ENCODE peak calls at places on chromosomes 1 and 21, in six cellular contexts. Z is K562, W is GM12892, O is HepG2, R is H1, B is GM12878. S is an unnamed sample.

GRCh38 chr1:154420172-154420571 is 15.0 kb downstream of the IL6R start:
- DNase-seq in Z (no peak), W (peak; percentile 57), O (peak; percentile 73), R (no peak), B (no peak), S (peak; percentile 54)

GRCh38 chr1:178702141-178702540 is 22.9 kb upstream of the RALGPS2 start:
- DNase-seq in Z (no peak), W (no peak), O (no peak), R (no peak), B (no peak), S (no peak)

GRCh38 chr1:37946703-37947360 is at the start of gene INPP5B:
- DNase-seq in Z (peak; percentile 96), W (peak; percentile 96), O (peak; percentile 83), R (peak; percentile 67), B (peak; percentile 60), S (peak; percentile 95)

GRCh38 chr1:198788561-198789064 is 149.8 kb downstream of the PTPRC start:
- DNase-seq in Z (peak; percentile 15), W (no peak), O (no peak), R (no peak), B (no peak), S (no peak)

GRCh38 chr21:45073301-45074047 is 906 bp upstream of the ADARB1 start:
- DNase-seq in Z (peak; percentile 89), W (no peak), O (peak; percentile 31), R (no peak), B (no peak), S (no peak)

GRCh38 chr21:41426656-41427311 is 745 bp downstream of the MX1 start:
- DNase-seq in Z (no peak), W (no peak), O (no peak), R (no peak), B (no peak), S (no peak)

GRCh38 chr1:94725566-94725965 is 94.6 kb upstream of the SLC44A3 start:
- DNase-seq in Z (no peak), W (no peak), O (no peak), R (no peak), B (no peak), S (no peak)

GRCh38 chr1:196933531-196934189 is 9.9 kb upstream of the CFHR2 start:
- DNase-seq in Z (peak; percentile 85), W (no peak), O (no peak), R (peak; percentile 34), B (no peak), S (no peak)

GRCh38 chr21:37855568-37856391 is 60.5 kb downstream of the KCNJ6 start:
- DNase-seq in Z (no peak), W (no peak), O (no peak), R (no peak), B (no peak), S (no peak)

GRCh38 chr1:50426702-50427085 is 3.5 kb upstream of the DMRTA2 start:
- DNase-seq in Z (no peak), W (no peak), O (no peak), R (no peak), B (no peak), S (no peak)

GRCh38 chr1:214469290-214469689 is 82.1 kb downstream of the PTPN14 start:
- DNase-seq in Z (no peak), W (no peak), O (no peak), R (no peak), B (no peak), S (no peak)

GRCh38 chr1:162204129-162204882 is 134.8 kb downstream of the NOS1AP start:
- DNase-seq in Z (no peak), W (no peak), O (no peak), R (no peak), B (no peak), S (no peak)

GRCh38 chr1:180167721-180168467 is 13.2 kb downstream of the QSOX1 start:
- DNase-seq in Z (no peak), W (no peak), O (peak; percentile 31), R (peak; percentile 81), B (no peak), S (no peak)

GRCh38 chr1:9249534-9250335 is 15.2 kb downstream of the H6PD start:
- DNase-seq in Z (peak; percentile 51), W (peak; percentile 61), O (peak; percentile 79), R (no peak), B (no peak), S (peak; percentile 72)

GRCh38 chr1:198848206-198848605 is 209.4 kb downstream of the PTPRC start:
- DNase-seq in Z (no peak), W (no peak), O (no peak), R (no peak), B (no peak), S (no peak)

GRCh38 chr1:15007368-15007767 is 146.2 kb upstream of the TMEM51 start:
- DNase-seq in Z (no peak), W (no peak), O (no peak), R (no peak), B (no peak), S (no peak)

GRCh38 chr1:156480411-156481192 is 20.0 kb downstream of the MEF2D start:
- DNase-seq in Z (peak; percentile 76), W (peak; percentile 95), O (no peak), R (no peak), B (no peak), S (peak; percentile 90)

GRCh38 chr21:41953249-41953830 is 478 bp downstream of the C2CD2 start:
- DNase-seq in Z (peak; percentile 47), W (no peak), O (no peak), R (no peak), B (no peak), S (no peak)

GRCh38 chr21:35988396-35989140 is 71.8 kb downstream of the SETD4 start:
- DNase-seq in Z (no peak), W (no peak), O (no peak), R (no peak), B (no peak), S (no peak)

GRCh38 chr1:26694597-26695416 is 1.0 kb upstream of the ARID1A start:
- DNase-seq in Z (peak; percentile 55), W (no peak), O (no peak), R (no peak), B (peak; percentile 50), S (no peak)

GRCh38 chr1:160219062-160219929 is 14.1 kb downstream of the PEA15 start:
- DNase-seq in Z (peak; percentile 28), W (no peak), O (peak; percentile 45), R (no peak), B (no peak), S (no peak)
- TF ChIP-seq TAF1 in Z (no peak), W (no peak), O (no peak), R (no peak), B (no peak), S (no peak)

DNA sequence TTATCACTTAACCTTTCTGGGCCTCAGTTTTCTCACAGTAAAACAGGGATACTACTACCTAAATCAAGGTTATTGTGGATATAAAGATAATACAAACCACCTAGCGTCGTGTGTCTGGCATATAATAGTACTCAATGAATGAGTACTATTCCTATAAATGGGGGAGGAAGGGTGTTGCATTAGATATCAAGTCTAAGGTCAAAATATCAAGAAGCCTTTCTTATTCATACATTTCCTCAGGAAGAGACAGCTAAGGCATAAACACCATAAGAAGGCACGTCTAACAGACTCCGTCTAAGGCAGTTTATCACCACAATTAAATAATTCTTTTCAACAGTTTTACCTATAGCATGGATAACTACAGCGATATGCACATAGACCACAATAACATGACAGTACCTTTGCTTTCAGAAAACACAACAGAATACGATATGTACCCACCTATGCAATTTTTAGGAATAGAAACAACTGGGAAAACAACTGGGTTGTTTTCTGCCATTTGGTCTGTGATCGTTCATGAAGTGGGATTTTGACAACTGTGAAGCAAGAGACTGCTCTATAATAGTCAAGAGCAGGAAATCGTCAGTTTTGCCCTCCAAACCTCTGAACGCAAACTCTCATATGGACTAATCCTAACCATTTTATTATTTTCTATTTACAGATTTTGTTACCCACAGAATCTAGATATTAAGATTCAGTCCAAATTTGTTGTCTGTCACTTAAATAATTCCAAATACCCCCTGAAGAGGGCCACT is 53.1 kb downstream of the HNRNPR start:
- DNase-seq in Z (no peak), W (no peak), O (no peak), R (no peak), B (no peak), S (no peak)
- TF ChIP-seq POLR2A in Z (no peak), W (no peak), O (no peak), R (no peak), B (no peak), S (no peak)

DNA sequence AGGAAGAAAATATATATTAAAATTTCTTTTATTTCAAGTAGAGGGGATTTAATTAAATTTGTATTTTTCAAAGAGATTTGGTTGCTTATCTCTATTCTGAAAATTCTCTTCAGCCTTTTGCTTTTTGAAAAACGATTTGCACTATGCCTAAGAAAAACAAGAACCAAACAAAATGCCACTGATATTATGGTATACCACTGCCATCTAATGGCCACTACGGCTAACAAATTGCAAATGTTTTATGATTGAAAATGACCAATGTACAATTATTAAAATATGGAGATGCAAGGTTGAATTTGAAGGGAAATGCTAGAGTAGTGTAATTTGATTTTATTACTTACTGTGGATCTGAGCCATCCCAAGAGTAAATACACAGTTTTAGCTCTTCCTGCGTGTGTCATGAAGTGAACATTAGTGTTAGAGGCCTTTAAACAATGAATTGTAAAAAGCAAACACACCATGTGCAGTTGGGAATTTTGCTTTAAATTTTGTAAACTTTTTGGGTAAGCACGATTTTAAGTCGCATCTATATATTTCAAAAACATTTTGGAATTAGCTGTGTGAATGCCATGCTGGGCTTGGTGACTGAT is 137.4 kb upstream of the USP25 start:
- DNase-seq in Z (peak; percentile 54), W (no peak), O (peak; percentile 44), R (no peak), B (no peak), S (no peak)
- TF ChIP-seq TAF1 in Z (no peak), W (no peak), O (no peak), R (no peak), B (no peak), S (no peak)

DNA sequence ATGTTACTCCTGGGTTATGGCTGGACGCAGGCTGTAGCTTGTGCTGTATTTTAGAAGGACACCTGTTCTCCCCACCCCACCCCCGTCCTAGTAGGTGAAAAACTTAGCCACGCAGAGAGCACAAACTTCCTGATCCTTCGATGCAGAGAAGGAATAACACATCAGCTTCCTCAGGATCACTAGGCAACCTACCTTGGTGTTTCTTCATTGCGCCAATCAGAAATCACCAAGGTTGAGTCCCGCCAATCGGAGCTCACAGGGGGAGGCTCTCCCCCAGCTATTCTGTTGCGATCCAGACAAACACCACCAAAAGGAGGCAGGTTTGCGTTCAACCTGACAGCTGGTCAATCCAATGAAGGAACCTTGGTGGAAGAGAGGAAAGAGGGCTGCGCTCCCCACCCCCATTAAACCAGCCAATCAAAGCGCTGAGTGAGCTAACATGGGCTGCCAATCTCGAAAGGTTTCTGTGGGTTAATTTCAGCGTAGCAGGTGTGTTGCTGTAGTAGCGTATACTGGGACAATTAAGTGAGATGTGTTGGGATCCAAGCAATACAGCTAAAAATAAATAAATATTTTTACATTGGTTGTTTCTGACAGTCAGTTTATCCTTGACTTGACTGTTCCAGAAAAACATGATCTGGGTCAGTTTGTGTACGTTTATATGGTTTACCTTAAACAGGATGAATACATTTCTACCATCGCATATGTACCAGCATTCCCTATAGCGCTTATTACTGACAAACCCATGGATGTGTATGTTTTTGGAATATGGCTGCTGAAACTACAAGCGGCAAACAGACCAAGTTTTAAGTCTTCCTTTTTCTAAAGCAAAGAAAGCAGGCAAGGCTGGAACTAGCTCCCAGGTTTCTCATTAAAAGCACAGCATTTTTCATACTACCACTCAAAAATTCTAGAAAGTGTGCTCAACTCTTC is at the start of gene GOLPH3L:
- DNase-seq in Z (peak; percentile 99), W (peak; percentile 49), O (peak; percentile 99), R (peak; percentile 94), B (peak; percentile 99), S (peak; percentile 45)
- TF ChIP-seq POLR2A in Z (peak; percentile 76), W (no peak), O (peak; percentile 73), R (peak; percentile 75), B (peak; percentile 36), S (no peak)

GRCh38 chr1:200925821-200926220 is 31.1 kb downstream of the INAVA start:
- DNase-seq in Z (no peak), W (no peak), O (no peak), R (no peak), B (no peak), S (no peak)
- TF ChIP-seq TAF1 in Z (no peak), W (no peak), O (no peak), R (no peak), B (no peak), S (no peak)

GRCh38 chr1:206839006-206839560 is 26.3 kb upstream of the IL20 start:
- DNase-seq in Z (no peak), W (no peak), O (no peak), R (no peak), B (no peak), S (no peak)
- TF ChIP-seq POLR2A in Z (no peak), W (no peak), O (no peak), R (no peak), B (no peak), S (no peak)

S was measured in GM12891.